ENCODE peak calls at places on chromosomes 12 and 14, in nine cellular contexts. One of them, this sample, is unnamed.

GRCh38 chr12:104219361-104219892 is 3.8 kb downstream of the TXNRD1 start:
- DNase-seq in GDM1: peak
- DNase-seq in aorta: no peak
- DNase-seq in putamen: no peak
- DNase-seq in AG08396: peak
- DNase-seq in ovary: no peak
- DNase-seq in stimulated activated CD8-positive, alpha-beta memory T cell treated with anti-CD3 and anti-CD28 coated beads, Interleukin-15, amount 100 ng/mL, for 4 hours: no peak
- DNase-seq in neuronal stem cell: no peak
- DNase-seq in astrocyte: peak
- DNase-seq in this sample: no peak

GRCh38 chr14:89419973-89420482 is 3.0 kb upstream of the FOXN3 start:
- DNase-seq in GDM1: no peak
- DNase-seq in aorta: no peak
- DNase-seq in putamen: no peak
- DNase-seq in AG08396: no peak
- DNase-seq in ovary: no peak
- DNase-seq in stimulated activated CD8-positive, alpha-beta memory T cell treated with anti-CD3 and anti-CD28 coated beads, Interleukin-15, amount 100 ng/mL, for 4 hours: no peak
- DNase-seq in neuronal stem cell: no peak
- DNase-seq in astrocyte: no peak
- DNase-seq in this sample: no peak

GRCh38 chr12:2246358-2246757 is 193.6 kb downstream of the CACNA1C start:
- DNase-seq in GDM1: no peak
- DNase-seq in aorta: no peak
- DNase-seq in putamen: no peak
- DNase-seq in AG08396: no peak
- DNase-seq in ovary: no peak
- DNase-seq in stimulated activated CD8-positive, alpha-beta memory T cell treated with anti-CD3 and anti-CD28 coated beads, Interleukin-15, amount 100 ng/mL, for 4 hours: no peak
- DNase-seq in neuronal stem cell: no peak
- DNase-seq in astrocyte: no peak
- DNase-seq in this sample: no peak

GRCh38 chr12:10896854-10897253 is 12.5 kb downstream of the TAS2R13 start:
- DNase-seq in GDM1: no peak
- DNase-seq in aorta: no peak
- DNase-seq in putamen: no peak
- DNase-seq in AG08396: no peak
- DNase-seq in ovary: no peak
- DNase-seq in stimulated activated CD8-positive, alpha-beta memory T cell treated with anti-CD3 and anti-CD28 coated beads, Interleukin-15, amount 100 ng/mL, for 4 hours: no peak
- DNase-seq in neuronal stem cell: no peak
- DNase-seq in astrocyte: no peak
- DNase-seq in this sample: no peak

GRCh38 chr14:77660754-77661153 is 44.3 kb upstream of the SPTLC2 start:
- DNase-seq in GDM1: no peak
- DNase-seq in aorta: no peak
- DNase-seq in putamen: peak
- DNase-seq in AG08396: no peak
- DNase-seq in ovary: no peak
- DNase-seq in stimulated activated CD8-positive, alpha-beta memory T cell treated with anti-CD3 and anti-CD28 coated beads, Interleukin-15, amount 100 ng/mL, for 4 hours: no peak
- DNase-seq in neuronal stem cell: peak
- DNase-seq in astrocyte: peak
- DNase-seq in this sample: no peak

GRCh38 chr12:110316861-110317260 is 35.8 kb downstream of the ATP2A2 start:
- DNase-seq in GDM1: no peak
- DNase-seq in aorta: no peak
- DNase-seq in putamen: peak
- DNase-seq in AG08396: no peak
- DNase-seq in ovary: no peak
- DNase-seq in stimulated activated CD8-positive, alpha-beta memory T cell treated with anti-CD3 and anti-CD28 coated beads, Interleukin-15, amount 100 ng/mL, for 4 hours: no peak
- DNase-seq in neuronal stem cell: no peak
- DNase-seq in astrocyte: peak
- DNase-seq in this sample: no peak

GRCh38 chr12:47718531-47718930 is 6.8 kb downstream of the ENDOU start:
- DNase-seq in GDM1: no peak
- DNase-seq in aorta: no peak
- DNase-seq in putamen: no peak
- DNase-seq in AG08396: no peak
- DNase-seq in ovary: no peak
- DNase-seq in stimulated activated CD8-positive, alpha-beta memory T cell treated with anti-CD3 and anti-CD28 coated beads, Interleukin-15, amount 100 ng/mL, for 4 hours: no peak
- DNase-seq in neuronal stem cell: no peak
- DNase-seq in astrocyte: no peak
- DNase-seq in this sample: no peak

GRCh38 chr12:57133916-57134315 is 5.6 kb downstream of the LRP1 start:
- DNase-seq in GDM1: no peak
- DNase-seq in aorta: peak
- DNase-seq in putamen: no peak
- DNase-seq in AG08396: no peak
- DNase-seq in ovary: no peak
- DNase-seq in stimulated activated CD8-positive, alpha-beta memory T cell treated with anti-CD3 and anti-CD28 coated beads, Interleukin-15, amount 100 ng/mL, for 4 hours: no peak
- DNase-seq in neuronal stem cell: no peak
- DNase-seq in astrocyte: no peak
- DNase-seq in this sample: no peak

GRCh38 chr12:31234955-31235867 is 90.7 kb downstream of the SINHCAF start:
- DNase-seq in GDM1: no peak
- DNase-seq in aorta: no peak
- DNase-seq in putamen: peak
- DNase-seq in AG08396: peak
- DNase-seq in ovary: no peak
- DNase-seq in stimulated activated CD8-positive, alpha-beta memory T cell treated with anti-CD3 and anti-CD28 coated beads, Interleukin-15, amount 100 ng/mL, for 4 hours: no peak
- DNase-seq in neuronal stem cell: peak
- DNase-seq in astrocyte: peak
- DNase-seq in this sample: no peak

GRCh38 chr12:131226345-131227265 is 272.9 kb downstream of the ADGRD1 start:
- DNase-seq in GDM1: no peak
- DNase-seq in aorta: peak
- DNase-seq in putamen: no peak
- DNase-seq in AG08396: no peak
- DNase-seq in ovary: no peak
- DNase-seq in stimulated activated CD8-positive, alpha-beta memory T cell treated with anti-CD3 and anti-CD28 coated beads, Interleukin-15, amount 100 ng/mL, for 4 hours: no peak
- DNase-seq in neuronal stem cell: no peak
- DNase-seq in astrocyte: no peak
- DNase-seq in this sample: no peak

GRCh38 chr12:96233941-96234461 is 39.8 kb downstream of the ELK3 start:
- DNase-seq in GDM1: no peak
- DNase-seq in aorta: peak
- DNase-seq in putamen: peak
- DNase-seq in AG08396: peak
- DNase-seq in ovary: peak
- DNase-seq in stimulated activated CD8-positive, alpha-beta memory T cell treated with anti-CD3 and anti-CD28 coated beads, Interleukin-15, amount 100 ng/mL, for 4 hours: no peak
- DNase-seq in neuronal stem cell: no peak
- DNase-seq in astrocyte: peak
- DNase-seq in this sample: no peak

GRCh38 chr14:105694961-105695360 is 168.6 kb downstream of the TMEM121 start:
- DNase-seq in GDM1: no peak
- DNase-seq in aorta: no peak
- DNase-seq in putamen: no peak
- DNase-seq in AG08396: no peak
- DNase-seq in ovary: no peak
- DNase-seq in stimulated activated CD8-positive, alpha-beta memory T cell treated with anti-CD3 and anti-CD28 coated beads, Interleukin-15, amount 100 ng/mL, for 4 hours: no peak
- DNase-seq in neuronal stem cell: no peak
- DNase-seq in astrocyte: no peak
- DNase-seq in this sample: no peak

GRCh38 chr12:23950011-23950774 is 723 bp upstream of the SOX5 start:
- DNase-seq in GDM1: no peak
- DNase-seq in aorta: no peak
- DNase-seq in putamen: peak
- DNase-seq in AG08396: peak
- DNase-seq in ovary: no peak
- DNase-seq in stimulated activated CD8-positive, alpha-beta memory T cell treated with anti-CD3 and anti-CD28 coated beads, Interleukin-15, amount 100 ng/mL, for 4 hours: no peak
- DNase-seq in neuronal stem cell: peak
- DNase-seq in astrocyte: peak
- DNase-seq in this sample: no peak

GRCh38 chr14:68124885-68125731 is 305.5 kb downstream of the RAD51B start:
- DNase-seq in GDM1: no peak
- DNase-seq in aorta: no peak
- DNase-seq in putamen: no peak
- DNase-seq in AG08396: peak
- DNase-seq in ovary: no peak
- DNase-seq in stimulated activated CD8-positive, alpha-beta memory T cell treated with anti-CD3 and anti-CD28 coated beads, Interleukin-15, amount 100 ng/mL, for 4 hours: no peak
- DNase-seq in neuronal stem cell: no peak
- DNase-seq in astrocyte: peak
- DNase-seq in this sample: no peak

This sample was measured in GM13977.